ENCODE peak calls at places on chromosomes 1 and 21, in five cellular contexts. T is EL; L is left ventricle myocardium inferior; S is stimulated activated CD4-positive, alpha-beta T cell treated with anti-CD3 and anti-CD28 coated beads, Interleukin-1b, Interleukin-23, amount 100 ng/mL, for 1 hour; A is foreskin fibroblast. P is an unnamed sample.

GRCh38 chr1:34578306-34578705 is 176.5 kb upstream of the GJB5 start:
- DNase-seq in T (no peak), L (no peak), S (no peak), A (no peak), P (no peak)

GRCh38 chr1:34885405-34886247 is 26.1 kb upstream of the SMIM12 start:
- DNase-seq in T (peak), L (peak), S (no peak), A (peak), P (peak)

GRCh38 chr21:44368711-44369446 is 15.5 kb downstream of the TRPM2 start:
- DNase-seq in T (no peak), L (no peak), S (no peak), A (no peak), P (peak)

GRCh38 chr1:237007147-237007881 is 3.1 kb upstream of the MT1HL1 start:
- DNase-seq in T (no peak), L (no peak), S (no peak), A (no peak), P (no peak)

GRCh38 chr1:176843352-176844297 is 320.9 kb downstream of the ASTN1 start:
- DNase-seq in T (peak), L (no peak), S (no peak), A (peak), P (peak)

GRCh38 chr1:19395678-19396192 is 83.6 kb downstream of the SLC66A1 start:
- DNase-seq in T (peak), L (no peak), S (no peak), A (peak), P (peak)

GRCh38 chr21:29130234-29130993 is at the start of gene MAP3K7CL:
- DNase-seq in T (peak), L (peak), S (no peak), A (peak), P (peak)

GRCh38 chr21:24290151-24290833 is 1317.0 kb downstream of the MRPL39 start:
- DNase-seq in T (no peak), L (no peak), S (no peak), A (no peak), P (no peak)

GRCh38 chr1:56712150-56712549 is 67.0 kb downstream of the PRKAA2 start:
- DNase-seq in T (no peak), L (no peak), S (no peak), A (no peak), P (no peak)

GRCh38 chr1:150954708-150955107 is 19.9 kb downstream of the CERS2 start:
- DNase-seq in T (no peak), L (no peak), S (no peak), A (no peak), P (no peak)

GRCh38 chr21:17708541-17709265 is 96.0 kb upstream of the BTG3 start:
- DNase-seq in T (peak), L (no peak), S (no peak), A (no peak), P (no peak)

GRCh38 chr1:85259118-85259865 is at the start of gene C1orf52:
- DNase-seq in T (peak), L (peak), S (peak), A (peak), P (peak)

GRCh38 chr1:110390096-110390495 is 730 bp downstream of the SLC16A4 start:
- DNase-seq in T (peak), L (peak), S (no peak), A (peak), P (peak)

GRCh38 chr1:198168180-198168579 is 11.4 kb downstream of the NEK7 start:
- DNase-seq in T (peak), L (no peak), S (no peak), A (no peak), P (no peak)